ENCODE peak calls at places on chromosomes 16 and 17, in five cellular contexts. One of them, this sample, is unnamed.

GRCh38 chr17:8013731-8014557 is 11.5 kb downstream of the GUCY2D start:
- DNase-seq in HepG2: no peak
- DNase-seq in A549: no peak
- DNase-seq in GM12878: no peak
- DNase-seq in K562: no peak
- DNase-seq in this sample: no peak

GRCh38 chr17:11898526-11899235 is 98.6 kb downstream of the ZNF18 start:
- DNase-seq in HepG2: no peak
- DNase-seq in A549: no peak
- DNase-seq in K562: no peak
- DNase-seq in GM12878: no peak
- DNase-seq in this sample: no peak

GRCh38 chr17:28960256-28961106 is 9.2 kb upstream of the PHF12 start:
- DNase-seq in K562: no peak
- DNase-seq in HepG2: no peak
- DNase-seq in GM12878: no peak
- DNase-seq in A549: no peak
- DNase-seq in this sample: no peak

GRCh38 chr16:30692381-30693074 is 6.4 kb upstream of the SRCAP start:
- DNase-seq in K562: no peak
- DNase-seq in HepG2: no peak
- DNase-seq in GM12878: no peak
- DNase-seq in A549: no peak
- DNase-seq in this sample: no peak

GRCh38 chr17:27609606-27610303 is 21.2 kb upstream of the LGALS9 start:
- DNase-seq in K562: no peak
- DNase-seq in HepG2: peak
- DNase-seq in GM12878: no peak
- DNase-seq in A549: peak
- DNase-seq in this sample: peak

GRCh38 chr17:42125565-42125964 is 3.0 kb downstream of the HSPB9 start:
- DNase-seq in A549: no peak
- DNase-seq in K562: no peak
- DNase-seq in HepG2: no peak
- DNase-seq in GM12878: no peak
- DNase-seq in this sample: no peak

GRCh38 chr16:85384831-85385462 is 228.2 kb upstream of the GSE1 start:
- DNase-seq in HepG2: no peak
- DNase-seq in A549: no peak
- DNase-seq in K562: no peak
- DNase-seq in GM12878: no peak
- DNase-seq in this sample: no peak

GRCh38 chr17:82029391-82029790 is 2.1 kb upstream of the RAC3 start:
- DNase-seq in HepG2: no peak
- DNase-seq in A549: no peak
- DNase-seq in K562: no peak
- DNase-seq in GM12878: no peak
- DNase-seq in this sample: no peak

GRCh38 chr16:200388-200787 is 20.1 kb downstream of the HBQ1 start:
- DNase-seq in GM12878: no peak
- DNase-seq in K562: no peak
- DNase-seq in A549: no peak
- DNase-seq in HepG2: no peak
- DNase-seq in this sample: no peak

GRCh38 chr16:68564367-68564985 is 25.4 kb downstream of the ZFP90 start:
- DNase-seq in HepG2: no peak
- DNase-seq in A549: no peak
- DNase-seq in K562: no peak
- DNase-seq in GM12878: no peak
- DNase-seq in this sample: no peak

GRCh38 chr17:76405607-76405966 is 21.2 kb downstream of the SPHK1 start:
- DNase-seq in K562: no peak
- DNase-seq in GM12878: no peak
- DNase-seq in HepG2: no peak
- DNase-seq in A549: no peak
- DNase-seq in this sample: no peak

GRCh38 chr17:1532836-1533602 is 16.6 kb upstream of the INPP5K start:
- DNase-seq in HepG2: no peak
- DNase-seq in K562: peak
- DNase-seq in GM12878: no peak
- DNase-seq in A549: no peak
- DNase-seq in this sample: no peak

GRCh38 chr16:53129281-53130192 is 74.7 kb downstream of the CHD9 start:
- DNase-seq in K562: peak
- DNase-seq in HepG2: peak
- DNase-seq in A549: no peak
- DNase-seq in GM12878: no peak
- DNase-seq in this sample: no peak

GRCh38 chr17:6532441-6532885 is 23.9 kb downstream of the PITPNM3 start:
- DNase-seq in HepG2: no peak
- DNase-seq in K562: no peak
- DNase-seq in GM12878: no peak
- DNase-seq in A549: no peak
- DNase-seq in this sample: no peak

GRCh38 chr17:6539871-6540270 is 16.5 kb downstream of the PITPNM3 start:
- DNase-seq in HepG2: no peak
- DNase-seq in K562: no peak
- DNase-seq in A549: no peak
- DNase-seq in GM12878: no peak
- DNase-seq in this sample: no peak

GRCh38 chr17:6536566-6537065 is 19.7 kb downstream of the PITPNM3 start:
- DNase-seq in K562: no peak
- DNase-seq in HepG2: no peak
- DNase-seq in A549: no peak
- DNase-seq in GM12878: no peak
- DNase-seq in this sample: no peak

GRCh38 chr17:6534846-6535514 is 21.4 kb downstream of the PITPNM3 start:
- DNase-seq in HepG2: no peak
- DNase-seq in A549: no peak
- DNase-seq in GM12878: no peak
- DNase-seq in K562: no peak
- DNase-seq in this sample: no peak

DNA sequence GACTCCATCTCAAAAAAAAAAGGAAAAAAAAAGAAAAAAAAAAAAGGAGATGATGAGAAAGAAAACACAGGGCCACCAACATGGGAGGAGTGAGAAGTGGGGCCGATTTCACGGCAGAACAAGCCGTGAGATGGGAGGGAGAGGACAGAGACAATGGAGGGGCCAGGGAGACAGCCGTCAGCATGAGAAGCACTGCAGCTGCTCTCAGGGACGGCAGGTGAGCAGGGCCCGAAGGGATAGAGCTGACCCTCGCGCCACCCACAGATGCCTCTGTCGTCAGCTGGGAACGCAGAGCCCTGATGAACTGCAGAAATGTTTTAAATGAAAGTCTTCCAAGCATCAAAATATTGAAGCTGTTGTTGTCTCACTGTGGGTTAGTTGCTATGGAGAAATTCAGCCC is 20.3 kb downstream of the PITPNM3 start:
- DNase-seq in HepG2: no peak
- DNase-seq in GM12878: no peak
- DNase-seq in K562: no peak
- DNase-seq in A549: no peak
- DNase-seq in this sample: no peak
- H3K27ac ChIP-seq in HepG2: no peak
- H3K27ac ChIP-seq in GM12878: no peak
- H3K27ac ChIP-seq in K562: no peak
- H3K27ac ChIP-seq in A549: no peak
- H3K27ac ChIP-seq in this sample: no peak

GRCh38 chr16:9048302-9048700 is 43.1 kb upstream of the HAPSTR1 start:
- DNase-seq in HepG2: no peak
- DNase-seq in GM12878: no peak
- DNase-seq in A549: no peak
- DNase-seq in K562: no peak
- DNase-seq in this sample: no peak

GRCh38 chr16:9049241-9049640 is 42.2 kb upstream of the HAPSTR1 start:
- DNase-seq in HepG2: no peak
- DNase-seq in A549: no peak
- DNase-seq in GM12878: no peak
- DNase-seq in K562: no peak
- DNase-seq in this sample: no peak

GRCh38 chr16:9046667-9047055 is 44.8 kb upstream of the HAPSTR1 start:
- DNase-seq in A549: no peak
- DNase-seq in K562: no peak
- DNase-seq in GM12878: no peak
- DNase-seq in HepG2: no peak
- DNase-seq in this sample: no peak

GRCh38 chr16:9050102-9050830 is 41.2 kb upstream of the HAPSTR1 start:
- DNase-seq in A549: no peak
- DNase-seq in GM12878: no peak
- DNase-seq in K562: peak
- DNase-seq in HepG2: peak
- DNase-seq in this sample: no peak

DNA sequence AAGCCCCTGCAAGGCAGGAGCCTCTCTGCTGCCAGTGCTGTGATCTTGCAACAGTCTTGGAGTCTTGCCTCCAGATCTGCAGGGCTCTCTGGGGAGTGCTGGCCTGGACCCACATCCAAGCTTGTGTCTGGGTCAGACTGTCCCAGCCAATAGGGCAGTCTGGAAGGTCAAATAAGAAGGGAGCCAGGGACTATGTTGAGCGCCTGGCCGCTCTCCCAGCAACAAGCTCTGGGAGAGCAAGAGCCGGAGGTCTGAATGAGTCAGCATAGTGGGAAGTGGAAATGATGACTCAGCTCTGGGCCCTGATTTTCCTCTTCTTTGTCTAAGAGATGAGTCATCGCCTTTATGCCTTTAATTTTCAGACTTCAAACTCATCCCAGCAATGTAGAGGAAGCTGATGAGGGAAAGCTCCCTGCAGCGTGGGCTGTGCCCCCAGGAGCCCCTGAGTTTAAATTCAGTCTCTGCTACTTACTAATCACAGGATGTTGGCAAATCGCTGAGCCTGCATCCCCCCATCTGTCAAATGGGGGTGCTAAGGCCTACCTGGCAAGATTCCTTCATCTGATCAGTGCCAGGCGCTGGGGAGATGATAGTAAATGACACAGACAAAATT is 43.6 kb upstream of the HAPSTR1 start:
- DNase-seq in GM12878: peak
- DNase-seq in HepG2: peak
- DNase-seq in A549: peak
- DNase-seq in K562: peak
- DNase-seq in this sample: peak
- H3K4me2 ChIP-seq in GM12878: peak
- H3K4me2 ChIP-seq in HepG2: peak
- H3K4me2 ChIP-seq in A549: peak
- H3K4me2 ChIP-seq in K562: peak
- H3K4me2 ChIP-seq in this sample: peak

DNA sequence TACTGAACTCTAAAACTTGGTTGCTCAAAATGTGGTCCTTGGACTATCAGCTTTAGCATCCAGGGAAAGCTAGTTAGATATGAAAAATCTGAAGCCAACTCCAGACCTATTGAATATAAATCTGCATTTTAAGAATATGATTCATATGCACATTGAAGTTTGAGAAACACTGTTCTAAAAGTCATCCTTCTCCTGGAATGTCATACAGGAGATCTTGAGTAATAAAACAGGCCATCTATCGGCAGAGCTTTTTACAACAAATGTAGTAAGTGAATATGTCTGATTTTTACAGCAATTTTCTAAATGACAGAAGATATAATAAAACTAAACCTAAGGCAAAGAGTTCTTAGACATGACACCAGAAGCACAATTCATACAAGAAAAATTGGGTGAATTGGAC is 140.4 kb downstream of the PMP22 start:
- DNase-seq in HepG2: no peak
- DNase-seq in K562: no peak
- DNase-seq in A549: no peak
- DNase-seq in GM12878: no peak
- DNase-seq in this sample: no peak
- TF ChIP-seq MYC in HepG2: no peak
- TF ChIP-seq MYC in K562: no peak
- TF ChIP-seq MYC in A549: no peak
- TF ChIP-seq MYC in GM12878: no peak
- TF ChIP-seq MYC in this sample: no peak

DNA sequence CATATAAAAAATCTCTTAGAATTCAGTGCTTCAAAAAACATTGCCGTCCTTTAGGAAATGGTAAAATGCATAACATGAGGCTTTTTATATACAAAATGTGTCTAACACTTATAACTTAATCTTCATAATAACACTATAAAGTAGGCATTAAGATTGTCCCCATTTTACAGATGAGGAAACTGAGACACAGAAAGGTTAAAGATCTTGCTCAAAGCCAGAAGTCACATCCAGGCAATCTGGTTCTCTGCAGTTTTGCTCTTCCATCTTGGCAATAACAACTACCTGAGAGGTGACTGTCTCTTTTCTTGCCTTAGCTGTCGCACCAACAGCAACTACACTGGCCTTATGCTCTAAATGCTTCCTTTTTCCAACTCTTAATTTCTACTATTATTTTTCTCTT is 24.5 kb downstream of the AP1G1 start:
- DNase-seq in A549: no peak
- DNase-seq in GM12878: no peak
- DNase-seq in K562: no peak
- DNase-seq in HepG2: no peak
- DNase-seq in this sample: no peak
- H3K27ac ChIP-seq in A549: no peak
- H3K27ac ChIP-seq in GM12878: no peak
- H3K27ac ChIP-seq in K562: no peak
- H3K27ac ChIP-seq in HepG2: no peak
- H3K27ac ChIP-seq in this sample: no peak

DNA sequence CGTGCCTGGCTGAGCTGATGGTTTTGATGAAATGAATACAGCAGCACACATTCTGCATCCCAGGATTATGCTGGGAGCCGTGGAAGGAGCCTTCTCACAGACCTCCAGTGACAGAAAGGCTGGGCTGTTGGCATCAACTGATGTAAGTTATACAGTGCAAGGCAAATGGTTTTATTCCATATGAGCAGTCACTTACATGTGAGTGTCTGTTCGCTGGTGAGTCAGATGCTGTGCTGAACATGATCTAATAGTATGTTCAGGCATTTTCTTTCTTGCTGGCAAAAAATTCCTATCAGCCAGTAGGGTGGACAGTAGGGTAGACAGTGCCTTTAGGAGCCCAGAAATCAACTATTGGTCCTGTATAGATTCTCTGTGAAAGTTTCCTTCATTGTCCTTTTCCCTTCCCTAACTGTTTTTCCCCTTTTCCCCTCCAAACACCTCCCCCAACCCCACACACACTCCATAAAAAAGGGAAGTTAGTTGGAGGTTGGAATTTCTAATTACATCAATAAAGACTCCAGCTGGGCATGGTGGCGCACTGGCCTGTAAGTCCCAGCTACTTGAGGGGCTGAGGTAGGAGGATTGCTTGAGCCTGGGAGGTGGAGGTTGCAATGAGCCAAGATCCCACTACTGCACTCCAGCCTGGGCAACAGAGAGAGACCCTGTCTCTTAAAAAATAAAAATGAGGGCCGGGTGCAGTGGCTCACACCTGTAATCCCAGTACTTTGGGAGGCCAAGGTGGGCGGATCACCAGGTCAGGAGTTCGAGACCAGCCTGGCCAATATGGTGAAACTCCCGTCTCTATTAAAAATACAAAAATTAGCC is 36.2 kb downstream of the LDHD start:
- DNase-seq in HepG2: no peak
- DNase-seq in A549: no peak
- DNase-seq in GM12878: no peak
- DNase-seq in K562: no peak
- DNase-seq in this sample: no peak
- H3K4me2 ChIP-seq in HepG2: no peak
- H3K4me2 ChIP-seq in A549: no peak
- H3K4me2 ChIP-seq in GM12878: no peak
- H3K4me2 ChIP-seq in K562: no peak
- H3K4me2 ChIP-seq in this sample: no peak

This sample was measured in endothelial cell of umbilical vein.